ENCODE peak calls at places on chromosome 9, in five cellular contexts. One of them, this sample, is unnamed.

GRCh38 chr9:82140471-82140870 is 151.9 kb downstream of the SPATA31D1 start:
- DNase-seq in transverse colon: no peak
- DNase-seq in GM12878: no peak
- DNase-seq in spleen: no peak
- DNase-seq in HCT116: no peak
- DNase-seq in this sample: no peak

GRCh38 chr9:136018257-136019031 is 57.3 kb upstream of the UBAC1 start:
- DNase-seq in HCT116: no peak
- DNase-seq in transverse colon: no peak
- DNase-seq in GM12878: no peak
- DNase-seq in spleen: peak
- DNase-seq in this sample: peak

GRCh38 chr9:96453625-96454024 is 3.7 kb downstream of the HABP4 start:
- DNase-seq in transverse colon: no peak
- DNase-seq in HCT116: no peak
- DNase-seq in GM12878: no peak
- DNase-seq in spleen: no peak
- DNase-seq in this sample: no peak

GRCh38 chr9:112601646-112602045 is 115.0 kb downstream of the KIAA1958 start:
- DNase-seq in transverse colon: no peak
- DNase-seq in GM12878: no peak
- DNase-seq in spleen: no peak
- DNase-seq in HCT116: no peak
- DNase-seq in this sample: no peak

GRCh38 chr9:136707849-136708517 is 4.4 kb upstream of the DIPK1B start:
- DNase-seq in transverse colon: no peak
- DNase-seq in HCT116: no peak
- DNase-seq in GM12878: no peak
- DNase-seq in spleen: no peak
- DNase-seq in this sample: no peak

GRCh38 chr9:89039092-89039465 is 47.8 kb downstream of the S1PR3 start:
- DNase-seq in HCT116: no peak
- DNase-seq in spleen: no peak
- DNase-seq in GM12878: no peak
- DNase-seq in transverse colon: no peak
- DNase-seq in this sample: no peak

GRCh38 chr9:68970150-68970549 is 43.8 kb downstream of the PRKACG start:
- DNase-seq in HCT116: no peak
- DNase-seq in transverse colon: peak
- DNase-seq in spleen: no peak
- DNase-seq in GM12878: no peak
- DNase-seq in this sample: no peak

GRCh38 chr9:93133641-93134017 is 422 bp downstream of the NINJ1 start:
- DNase-seq in spleen: peak
- DNase-seq in GM12878: no peak
- DNase-seq in HCT116: no peak
- DNase-seq in transverse colon: peak
- DNase-seq in this sample: peak

GRCh38 chr9:68720656-68721313 is 15.7 kb downstream of the PIP5K1B start:
- DNase-seq in transverse colon: no peak
- DNase-seq in spleen: no peak
- DNase-seq in HCT116: no peak
- DNase-seq in GM12878: no peak
- DNase-seq in this sample: no peak

GRCh38 chr9:112796485-112796884 is 45.9 kb downstream of the SNX30 start:
- DNase-seq in spleen: no peak
- DNase-seq in HCT116: no peak
- DNase-seq in transverse colon: no peak
- DNase-seq in GM12878: no peak
- DNase-seq in this sample: no peak

GRCh38 chr9:36486933-36487481 is 85.7 kb upstream of the MELK start:
- DNase-seq in GM12878: no peak
- DNase-seq in HCT116: no peak
- DNase-seq in transverse colon: peak
- DNase-seq in spleen: peak
- DNase-seq in this sample: peak

GRCh38 chr9:14098102-14098501 is 215.8 kb downstream of the NFIB start:
- DNase-seq in transverse colon: no peak
- DNase-seq in HCT116: no peak
- DNase-seq in GM12878: no peak
- DNase-seq in spleen: no peak
- DNase-seq in this sample: no peak

GRCh38 chr9:14096182-14096922 is 217.6 kb downstream of the NFIB start:
- DNase-seq in HCT116: no peak
- DNase-seq in GM12878: no peak
- DNase-seq in transverse colon: no peak
- DNase-seq in spleen: no peak
- DNase-seq in this sample: no peak

GRCh38 chr9:14097215-14097614 is 216.7 kb downstream of the NFIB start:
- DNase-seq in HCT116: no peak
- DNase-seq in spleen: no peak
- DNase-seq in GM12878: no peak
- DNase-seq in transverse colon: no peak
- DNase-seq in this sample: no peak

GRCh38 chr9:14099737-14100136 is 214.2 kb downstream of the NFIB start:
- DNase-seq in HCT116: no peak
- DNase-seq in transverse colon: no peak
- DNase-seq in GM12878: no peak
- DNase-seq in spleen: no peak
- DNase-seq in this sample: no peak

GRCh38 chr9:14097666-14098065 is 216.3 kb downstream of the NFIB start:
- DNase-seq in spleen: no peak
- DNase-seq in GM12878: no peak
- DNase-seq in HCT116: no peak
- DNase-seq in transverse colon: no peak
- DNase-seq in this sample: no peak
- H3K27ac ChIP-seq in spleen: peak
- H3K27ac ChIP-seq in GM12878: no peak
- H3K27ac ChIP-seq in HCT116: no peak
- H3K27ac ChIP-seq in transverse colon: peak
- H3K27ac ChIP-seq in this sample: peak

GRCh38 chr9:134836406-134836970 is 44.1 kb upstream of the FCN2 start:
- DNase-seq in GM12878: no peak
- DNase-seq in spleen: no peak
- DNase-seq in transverse colon: no peak
- DNase-seq in HCT116: no peak
- DNase-seq in this sample: no peak
- TF ChIP-seq POLR2AphosphoS5 in GM12878: no peak
- TF ChIP-seq POLR2AphosphoS5 in spleen: no peak
- TF ChIP-seq POLR2AphosphoS5 in transverse colon: no peak
- TF ChIP-seq POLR2AphosphoS5 in HCT116: no peak
- TF ChIP-seq POLR2AphosphoS5 in this sample: no peak

DNA sequence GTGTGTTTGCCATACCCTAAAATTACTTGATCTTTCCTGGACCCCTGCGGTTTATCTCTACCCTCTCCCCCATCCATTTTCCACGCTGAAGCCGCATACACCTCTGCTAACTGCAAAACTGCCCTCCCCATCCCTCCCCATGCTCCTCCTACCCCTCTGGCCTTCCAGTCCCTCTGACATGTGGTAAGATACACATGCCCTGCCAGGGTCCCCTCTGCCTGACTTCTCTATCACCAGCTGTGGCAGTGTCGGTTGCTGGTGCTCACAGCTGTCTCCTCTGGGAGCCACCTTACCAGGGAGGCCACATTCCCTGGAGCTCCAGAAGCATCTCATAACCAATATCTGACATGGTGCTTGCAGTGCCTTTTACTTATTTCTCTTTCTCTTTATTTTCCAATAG is 58.9 kb upstream of the COL15A1 start:
- DNase-seq in spleen: no peak
- DNase-seq in transverse colon: no peak
- DNase-seq in HCT116: no peak
- DNase-seq in GM12878: no peak
- DNase-seq in this sample: no peak
- H3K27ac ChIP-seq in spleen: no peak
- H3K27ac ChIP-seq in transverse colon: no peak
- H3K27ac ChIP-seq in HCT116: no peak
- H3K27ac ChIP-seq in GM12878: no peak
- H3K27ac ChIP-seq in this sample: no peak

GRCh38 chr9:133945977-133946753 is 46.0 kb downstream of the VAV2 start:
- DNase-seq in transverse colon: no peak
- DNase-seq in HCT116: no peak
- DNase-seq in GM12878: no peak
- DNase-seq in spleen: peak
- DNase-seq in this sample: peak
- TF ChIP-seq POLR2AphosphoS5 in transverse colon: no peak
- TF ChIP-seq POLR2AphosphoS5 in HCT116: no peak
- TF ChIP-seq POLR2AphosphoS5 in GM12878: no peak
- TF ChIP-seq POLR2AphosphoS5 in spleen: no peak
- TF ChIP-seq POLR2AphosphoS5 in this sample: no peak

GRCh38 chr9:3936520-3937235 is 363.2 kb downstream of the GLIS3 start:
- DNase-seq in HCT116: no peak
- DNase-seq in transverse colon: no peak
- DNase-seq in GM12878: no peak
- DNase-seq in spleen: peak
- DNase-seq in this sample: no peak
- H3K27ac ChIP-seq in HCT116: no peak
- H3K27ac ChIP-seq in transverse colon: no peak
- H3K27ac ChIP-seq in GM12878: no peak
- H3K27ac ChIP-seq in spleen: peak
- H3K27ac ChIP-seq in this sample: no peak

GRCh38 chr9:132849168-132849831 is 28.8 kb downstream of the AK8 start:
- DNase-seq in spleen: no peak
- DNase-seq in transverse colon: peak
- DNase-seq in GM12878: no peak
- DNase-seq in HCT116: no peak
- DNase-seq in this sample: peak
- TF ChIP-seq POLR2AphosphoS5 in spleen: no peak
- TF ChIP-seq POLR2AphosphoS5 in transverse colon: peak
- TF ChIP-seq POLR2AphosphoS5 in GM12878: no peak
- TF ChIP-seq POLR2AphosphoS5 in HCT116: no peak
- TF ChIP-seq POLR2AphosphoS5 in this sample: peak

This sample was measured in sigmoid colon.